ENCODE peak calls at places on chromosome 13, in ten cellular contexts. Q is heart left ventricle, N is A549, E is prostate gland, V is spleen, F is IMR-90, Y is stomach, W is esophagus muscularis mucosa, M is breast epithelium, U is upper lobe of left lung. B is an unnamed sample.

GRCh38 chr13:34762312-34762711 is 179.8 kb upstream of the NBEA start:
- DNase-seq in N (peak; percentile 2), W (no peak), F (no peak), M (no peak), V (no peak), E (no peak), Q (no peak), U (no peak), Y (no peak), B (no peak)

GRCh38 chr13:94143624-94144350 is 335.7 kb downstream of the DCT start:
- DNase-seq in M (no peak), F (no peak), E (no peak), W (no peak), N (no peak), Y (no peak), Q (no peak), V (no peak), U (no peak), B (no peak)

GRCh38 chr13:99027260-99027659 is 49.4 kb upstream of the DOCK9 start:
- DNase-seq in U (no peak), V (no peak), N (no peak), E (no peak), F (no peak), Q (no peak), W (peak; percentile 19), M (no peak), Y (no peak), B (no peak)

GRCh38 chr13:77040835-77041234 is 13.9 kb upstream of the FBXL3 start:
- DNase-seq in W (no peak), N (no peak), Y (no peak), U (peak; percentile 25), F (no peak), M (no peak), Q (no peak), V (no peak), E (no peak), B (no peak)

GRCh38 chr13:24292476-24292875 is 16.9 kb upstream of the C1QTNF9 start:
- DNase-seq in W (no peak), U (no peak), Q (no peak), M (no peak), F (no peak), N (no peak), Y (peak; percentile 25), E (no peak), V (no peak), B (no peak)

GRCh38 chr13:42750858-42751257 is 30.5 kb upstream of the FAM216B start:
- DNase-seq in M (no peak), V (no peak), U (no peak), N (no peak), Q (no peak), F (no peak), E (no peak), W (no peak), Y (no peak), B (no peak)

GRCh38 chr13:37621811-37622361 is 23.3 kb upstream of the POSTN start:
- DNase-seq in Q (no peak), V (no peak), Y (no peak), N (no peak), F (peak; percentile 84), M (no peak), U (no peak), W (no peak), E (no peak), B (no peak)

GRCh38 chr13:66994097-66994496 is 236.0 kb downstream of the PCDH9 start:
- DNase-seq in F (peak; percentile 52), N (peak; percentile 91), W (no peak), Y (peak; percentile 61), V (peak; percentile 75), Q (peak; percentile 76), U (peak; percentile 12), E (no peak), M (peak; percentile 64), B (peak; percentile 80)

GRCh38 chr13:20340759-20341161 is 108.6 kb upstream of the GJB6 start:
- DNase-seq in E (no peak), V (no peak), W (no peak), N (no peak), F (no peak), Q (no peak), U (peak; percentile 49), Y (no peak), M (no peak), B (peak; percentile 37)

GRCh38 chr13:48412881-48413351 is at the start of gene LPAR6:
- DNase-seq in E (peak; percentile 74), W (no peak), U (no peak), V (no peak), N (peak; percentile 68), M (no peak), Y (no peak), F (peak; percentile 73), Q (no peak), B (peak; percentile 52)

GRCh38 chr13:43298799-43299198 is 275.4 kb downstream of the DNAJC15 start:
- DNase-seq in V (no peak), F (no peak), Q (no peak), M (no peak), U (no peak), Y (no peak), E (peak; percentile 29), N (no peak), W (no peak), B (no peak)

GRCh38 chr13:43289458-43290255 is 266.3 kb downstream of the DNAJC15 start:
- DNase-seq in V (no peak), F (peak; percentile 27), Y (no peak), E (no peak), U (no peak), Q (no peak), M (no peak), N (no peak), W (no peak), B (no peak)

GRCh38 chr13:19597523-19597922 is 35.9 kb upstream of the MPHOSPH8 start:
- DNase-seq in Q (no peak), Y (no peak), V (no peak), M (no peak), F (peak; percentile 86), W (no peak), U (no peak), N (peak; percentile 25), E (no peak), B (no peak)

GRCh38 chr13:36124236-36124822 is 6.9 kb downstream of the DCLK1 start:
- DNase-seq in E (no peak), Q (no peak), V (no peak), M (peak; percentile 45), N (no peak), F (peak; percentile 4), U (no peak), W (no peak), Y (no peak), B (peak; percentile 73)

GRCh38 chr13:88932950-88933349 is 1261.8 kb downstream of the SLITRK5 start:
- DNase-seq in N (no peak), E (no peak), W (no peak), U (no peak), F (no peak), Y (no peak), M (no peak), V (no peak), Q (no peak), B (no peak)

GRCh38 chr13:45518525-45519235 is 53.9 kb downstream of the COG3 start:
- DNase-seq in M (no peak), F (peak; percentile 90), W (no peak), N (no peak), Y (no peak), U (no peak), E (no peak), V (no peak), Q (no peak), B (no peak)

GRCh38 chr13:22877421-22877820 is 303.4 kb upstream of the SGCG start:
- DNase-seq in E (no peak), U (no peak), Q (no peak), Y (no peak), N (no peak), W (no peak), F (no peak), V (no peak), M (no peak), B (no peak)

GRCh38 chr13:31174018-31174417 is 12.3 kb upstream of the HSPH1 start:
- DNase-seq in Y (no peak), F (peak; percentile 77), E (no peak), W (no peak), N (no peak), Q (no peak), U (no peak), M (no peak), V (no peak), B (no peak)
- TF ChIP-seq CTCF in Y (no peak), F (peak; percentile 64), E (no peak), W (no peak), N (peak; percentile 27), Q (peak; percentile 19), U (no peak), M (no peak), V (no peak), B (no peak)

GRCh38 chr13:113080901-113081521 is 24.6 kb upstream of the F7 start:
- DNase-seq in N (no peak), E (no peak), U (peak; percentile 76), W (no peak), Q (peak; percentile 20), Y (no peak), M (no peak), V (peak; percentile 67), F (no peak), B (no peak)
- TF ChIP-seq POLR2A in N (no peak), E (no peak), U (no peak), W (no peak), Q (no peak), Y (no peak), M (no peak), V (no peak), F (no peak), B (no peak)

DNA sequence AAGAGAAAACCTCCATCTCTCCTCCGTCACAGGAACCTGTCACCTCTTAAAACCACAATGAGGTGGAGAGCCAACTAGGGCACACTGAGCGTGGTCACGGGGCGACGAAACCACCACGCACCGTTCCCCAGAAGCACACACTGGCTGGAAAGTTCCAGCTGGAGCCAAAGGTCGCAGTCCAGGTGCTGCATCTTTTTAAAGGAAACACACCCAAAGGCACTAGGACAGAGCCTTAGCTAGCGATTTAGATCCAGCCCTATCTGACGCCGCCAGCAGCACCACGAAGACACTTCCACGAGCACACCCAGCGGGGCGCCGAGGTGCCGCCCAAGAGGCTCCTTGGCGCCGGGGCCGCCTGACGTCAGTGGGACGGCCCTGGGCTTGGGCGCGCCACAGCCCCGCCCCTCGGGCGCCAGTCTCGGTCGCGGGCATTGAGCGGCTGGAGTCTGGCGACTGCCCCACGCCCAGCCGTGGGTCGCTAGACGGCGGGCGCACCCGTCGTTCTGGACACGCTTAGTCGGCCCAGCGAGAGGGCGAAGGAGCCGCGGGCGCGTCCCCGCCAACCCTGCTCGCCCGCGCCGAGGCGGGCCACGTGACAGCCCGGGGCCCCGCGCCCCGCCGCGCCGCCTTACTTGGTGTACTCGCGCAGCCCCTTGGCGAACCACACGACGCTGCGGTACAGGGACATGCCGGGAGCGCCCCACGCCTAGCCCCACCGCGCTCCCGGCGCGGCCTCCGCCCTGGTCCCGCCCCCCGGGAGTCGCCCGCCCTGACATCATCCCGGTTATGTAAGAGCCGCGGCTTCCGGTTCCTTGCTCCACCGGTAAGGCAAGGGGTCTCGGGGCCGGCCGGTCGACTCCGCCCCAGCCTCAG is at the start of gene DHRS12:
- DNase-seq in N (peak; percentile 82), V (peak; percentile 98), M (peak; percentile 91), Q (peak; percentile 95), W (peak; percentile 97), F (peak; percentile 66), Y (peak; percentile 93), E (peak; percentile 92), U (peak; percentile 98), B (peak; percentile 84)
- H3K4me1 ChIP-seq in N (peaks cover 25% of the 10 kb centered on the region), V (peaks cover 13% of the 10 kb centered on the region), M (peaks cover 6% of the 10 kb centered on the region), Q (peaks cover 53% of the 10 kb centered on the region), W (peaks cover 59% of the 10 kb centered on the region), F (peaks cover 4% of the 10 kb centered on the region), Y (peaks cover 26% of the 10 kb centered on the region), E (peaks cover 18% of the 10 kb centered on the region), U (peaks cover 35% of the 10 kb centered on the region), B (peaks cover 18% of the 10 kb centered on the region)

GRCh38 chr13:95296326-95296939 is 4.8 kb downstream of the ABCC4 start:
- DNase-seq in U (no peak), V (no peak), N (peak; percentile 49), Y (peak; percentile 72), Q (peak; percentile 41), M (no peak), F (no peak), E (no peak), W (no peak), B (peak; percentile 75)
- TF ChIP-seq CTCF in U (peak; percentile 72), V (peak; percentile 60), N (peak; percentile 55), Y (no peak), Q (peak; percentile 60), M (peak; percentile 27), F (peak; percentile 38), E (no peak), W (peak; percentile 67), B (peak; percentile 68)